ENCODE peak calls at places on chromosome 1, in four cellular contexts. R, P, Q and V are unnamed samples.

GRCh38 chr1:175034775-175035174 is 11.6 kb upstream of the MRPS14 start:
- DNase-seq in R (no peak), P (no peak), Q (no peak), V (no peak)

GRCh38 chr1:82371844-82372498 is 571.2 kb downstream of the ADGRL2 start:
- DNase-seq in R (no peak), P (no peak), Q (no peak), V (no peak)

GRCh38 chr1:178434360-178434759 is 62.4 kb downstream of the CLEC20A start:
- DNase-seq in R (peak), P (no peak), Q (no peak), V (no peak)

GRCh38 chr1:226736908-226737818 is 1.9 kb downstream of the ITPKB start:
- DNase-seq in R (no peak), P (no peak), Q (peak), V (peak)

GRCh38 chr1:14603641-14604040 is 5.2 kb downstream of the KAZN start:
- DNase-seq in R (no peak), P (no peak), Q (no peak), V (peak)

GRCh38 chr1:108692724-108693655 is 880 bp downstream of the PRPF38B start:
- DNase-seq in R (peak), P (peak), Q (peak), V (peak)

GRCh38 chr1:116161390-116161789 is 50.2 kb downstream of the MAB21L3 start:
- DNase-seq in R (no peak), P (no peak), Q (no peak), V (no peak)

GRCh38 chr1:99682291-99682751 is 36.4 kb downstream of the PALMD start:
- DNase-seq in R (no peak), P (no peak), Q (no peak), V (no peak)